ENCODE peak calls at places on chromosomes 1 and 21, in four cellular contexts. X is HepG2, V is HCT116, L is K562. R is an unnamed sample.

GRCh38 chr1:153951801-153952200 is 5.3 kb upstream of the DENND4B start:
- DNase-seq in X (no peak), V (no peak), L (no peak), R (no peak)

GRCh38 chr1:210325026-210325670 is 3.6 kb upstream of the HHAT start:
- DNase-seq in X (no peak), V (no peak), L (no peak), R (no peak)

GRCh38 chr1:57013522-57013921 is 47.7 kb upstream of the C8B start:
- DNase-seq in X (no peak), V (no peak), L (no peak), R (no peak)

GRCh38 chr1:234613128-234613875 is 3.3 kb upstream of the IRF2BP2 start:
- DNase-seq in X (peak), V (no peak), L (no peak), R (no peak)

GRCh38 chr21:35206141-35207125 is 157.3 kb upstream of the RUNX1 start:
- DNase-seq in X (no peak), V (no peak), L (peak), R (no peak)

GRCh38 chr1:60819302-60819701 is 263.1 kb upstream of the NFIA start:
- DNase-seq in X (no peak), V (no peak), L (no peak), R (no peak)

GRCh38 chr1:97050501-97050900 is 328.9 kb downstream of the PTBP2 start:
- DNase-seq in X (no peak), V (peak), L (no peak), R (no peak)

GRCh38 chr1:196377811-196378210 is 230.4 kb downstream of the KCNT2 start:
- DNase-seq in X (no peak), V (no peak), L (no peak), R (no peak)

GRCh38 chr1:230266456-230266855 is 159.7 kb downstream of the PGBD5 start:
- DNase-seq in X (no peak), V (no peak), L (no peak), R (no peak)

GRCh38 chr1:1748686-1749321 is 24.6 kb upstream of the CDK11A start:
- DNase-seq in X (peak), V (no peak), L (peak), R (no peak)

GRCh38 chr1:223133824-223134435 is 9.1 kb downstream of the TLR5 start:
- DNase-seq in X (peak), V (peak), L (peak), R (no peak)

GRCh38 chr1:93199150-93199549 is 18.6 kb downstream of the CCDC18 start:
- DNase-seq in X (no peak), V (no peak), L (no peak), R (no peak)

GRCh38 chr1:66553846-66554245 is 19.9 kb downstream of the SGIP1 start:
- DNase-seq in X (no peak), V (no peak), L (no peak), R (no peak)

GRCh38 chr1:157073944-157074685 is 25.5 kb downstream of the ETV3L start:
- DNase-seq in X (peak), V (peak), L (peak), R (no peak)

GRCh38 chr1:193952778-193953374 is 766.5 kb upstream of the B3GALT2 start:
- DNase-seq in X (no peak), V (no peak), L (no peak), R (no peak)

GRCh38 chr1:45723248-45723930 is 27.1 kb downstream of the IPP start:
- DNase-seq in X (no peak), V (no peak), L (peak), R (no peak)

GRCh38 chr1:44828841-44829440 is 14.1 kb downstream of the PTCH2 start:
- DNase-seq in X (no peak), V (no peak), L (no peak), R (no peak)

GRCh38 chr1:12674358-12674757 is 30.5 kb downstream of the AADACL4 start:
- DNase-seq in X (no peak), V (no peak), L (no peak), R (no peak)

GRCh38 chr1:103106426-103107321 is 1.6 kb downstream of the COL11A1 start:
- DNase-seq in X (peak), V (peak), L (no peak), R (peak)

GRCh38 chr1:38992450-38993111 is 1.5 kb downstream of the AKIRIN1 start:
- DNase-seq in X (peak), V (no peak), L (no peak), R (no peak)

GRCh38 chr1:23657659-23658275 is 33.8 kb upstream of the RPL11 start:
- DNase-seq in X (peak), V (peak), L (peak), R (no peak)

GRCh38 chr1:156062189-156062588 is 1.2 kb downstream of the RAB25 start:
- DNase-seq in X (no peak), V (no peak), L (no peak), R (no peak)

GRCh38 chr21:35198004-35198403 is 148.9 kb upstream of the RUNX1 start:
- DNase-seq in X (no peak), V (peak), L (no peak), R (peak)

GRCh38 chr1:220785166-220786056 is 1.3 kb upstream of the MTARC1 start:
- DNase-seq in X (no peak), V (no peak), L (no peak), R (no peak)

GRCh38 chr1:202126426-202126825 is 3.7 kb downstream of the GPR37L1 start:
- DNase-seq in X (no peak), V (no peak), L (no peak), R (no peak)

GRCh38 chr1:205144751-205145150 is 23.0 kb upstream of the RBBP5 start:
- DNase-seq in X (peak), V (no peak), L (no peak), R (no peak)

GRCh38 chr1:7447093-7447492 is 324.0 kb upstream of the VAMP3 start:
- DNase-seq in X (no peak), V (no peak), L (no peak), R (no peak)

GRCh38 chr1:223487514-223488259 is 94.5 kb downstream of the CCDC185 start:
- DNase-seq in X (no peak), V (no peak), L (no peak), R (no peak)

GRCh38 chr1:181135815-181136737 is 47.6 kb downstream of the IER5 start:
- DNase-seq in X (no peak), V (no peak), L (no peak), R (peak)

GRCh38 chr1:65372557-65372956 is 47.9 kb upstream of the LEPR start:
- DNase-seq in X (no peak), V (no peak), L (peak), R (no peak)

GRCh38 chr1:233394860-233395717 is 67.6 kb downstream of the MAP3K21 start:
- DNase-seq in X (peak), V (peak), L (peak), R (peak)

GRCh38 chr1:16249838-16250241 is 12.9 kb upstream of the CPLANE2 start:
- DNase-seq in X (peak), V (no peak), L (no peak), R (no peak)
- TF ChIP-seq POLR2AphosphoS5 in X (no peak), V (no peak), L (no peak), R (no peak)

GRCh38 chr1:52904590-52905375 is 16.8 kb downstream of the ECHDC2 start:
- DNase-seq in X (no peak), V (peak), L (peak), R (no peak)
- TF ChIP-seq TCF7L2 in X (no peak), V (no peak), L (no peak), R (no peak)

GRCh38 chr1:54851406-54851805 is 35.6 kb downstream of the DHCR24 start:
- DNase-seq in X (no peak), V (no peak), L (no peak), R (no peak)
- H3K27ac ChIP-seq in X (no peak), V (no peak), L (no peak), R (no peak)

GRCh38 chr1:27542463-27543273 is 52.7 kb upstream of the WASF2 start:
- DNase-seq in X (peak), V (peak), L (peak), R (peak)

GRCh38 chr1:27547220-27548116 is 56.5 kb downstream of the AHDC1 start:
- DNase-seq in X (no peak), V (no peak), L (peak), R (no peak)

GRCh38 chr1:27548136-27548853 is 55.6 kb downstream of the AHDC1 start:
- DNase-seq in X (no peak), V (no peak), L (no peak), R (no peak)

GRCh38 chr1:27545876-27546275 is 55.9 kb upstream of the WASF2 start:
- DNase-seq in X (no peak), V (no peak), L (no peak), R (no peak)

DNA sequence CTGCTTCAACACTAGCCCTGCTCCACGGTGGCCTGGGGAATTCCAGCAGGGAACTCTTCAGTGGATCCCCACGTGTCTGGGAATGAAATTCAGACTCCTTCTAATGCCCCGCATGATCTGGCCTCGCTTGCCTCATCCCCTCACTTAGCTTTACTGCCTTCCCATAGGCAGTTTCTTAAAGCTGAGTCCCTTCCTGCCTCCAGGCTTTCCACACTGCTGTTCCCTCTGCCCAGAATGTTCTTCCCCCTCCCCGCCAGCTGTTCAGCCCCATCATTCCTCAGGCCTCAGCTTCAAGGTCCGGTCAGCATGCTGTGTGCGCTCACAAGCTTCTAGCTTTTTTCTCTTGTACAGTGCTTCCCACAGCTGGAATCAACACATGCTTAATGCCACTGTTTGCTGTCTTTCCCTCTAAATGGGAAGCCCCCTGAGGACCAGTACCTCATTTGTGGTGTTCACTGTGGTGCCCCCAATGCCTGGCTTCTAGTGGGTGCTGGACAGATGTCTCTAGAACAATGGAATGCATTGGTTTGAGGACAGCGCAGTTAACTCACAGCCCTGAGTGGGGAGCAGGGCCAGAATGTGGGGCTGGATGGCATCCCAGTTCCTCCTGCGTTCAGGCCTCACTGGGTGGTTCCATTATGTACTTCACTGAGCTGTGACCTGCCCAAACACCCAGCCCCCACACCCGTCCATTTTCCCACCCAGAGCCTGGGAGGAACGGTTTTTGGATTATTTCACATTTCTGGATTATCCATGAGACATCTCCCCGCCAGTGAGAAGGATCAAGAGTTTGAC is 55.0 kb upstream of the WASF2 start:
- DNase-seq in X (no peak), V (no peak), L (no peak), R (no peak)
- TF ChIP-seq POLR2AphosphoS5 in X (no peak), V (no peak), L (no peak), R (no peak)

DNA sequence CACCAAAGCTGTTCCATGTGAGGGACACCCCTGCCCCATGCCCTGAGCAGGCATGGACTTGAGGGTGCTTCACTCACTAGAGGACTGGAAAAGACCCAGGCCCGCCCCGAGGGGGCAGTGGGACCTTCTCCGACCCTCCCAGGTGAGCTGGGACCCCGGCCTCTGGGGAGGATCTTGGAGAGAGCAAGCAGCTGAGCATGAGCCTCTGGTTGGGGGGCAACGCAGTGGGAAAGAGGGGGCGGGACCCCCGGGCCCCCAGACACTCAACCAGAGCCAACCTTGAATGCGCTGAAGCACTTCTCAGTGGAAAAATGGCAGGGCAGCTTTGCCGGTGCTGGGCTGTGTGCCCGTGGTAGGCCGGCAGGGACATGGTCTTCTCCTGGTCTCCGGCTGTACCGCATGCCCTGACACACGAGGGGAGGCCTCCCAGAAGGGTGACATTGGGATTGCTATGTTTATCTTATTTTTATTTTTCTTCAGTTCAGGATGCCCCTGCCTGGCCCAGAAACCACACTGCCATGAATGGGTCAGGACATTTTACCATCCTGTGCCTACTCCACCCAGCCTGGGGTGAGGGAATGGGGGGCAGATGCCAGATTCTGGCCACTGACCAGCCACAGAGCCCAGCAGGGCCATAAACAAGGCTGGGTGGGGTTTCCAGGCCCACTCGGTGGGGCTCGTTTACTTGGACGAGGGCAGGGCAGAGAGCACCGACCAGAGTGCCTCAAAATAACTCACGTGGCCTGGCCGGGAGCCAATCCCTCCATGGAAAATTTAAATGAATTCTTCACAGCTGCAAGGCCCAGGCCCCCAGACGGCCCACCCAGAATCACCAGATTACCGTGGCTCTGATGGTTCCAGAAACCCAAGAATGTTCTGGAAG is 17.2 kb upstream of the LAPTM5 start:
- DNase-seq in X (no peak), V (no peak), L (no peak), R (no peak)
- TF ChIP-seq TCF7L2 in X (no peak), V (no peak), L (no peak), R (no peak)

GRCh38 chr21:37407719-37408455 is 41.3 kb downstream of the DYRK1A start:
- DNase-seq in X (no peak), V (no peak), L (no peak), R (no peak)
- H3K27ac ChIP-seq in X (no peak), V (no peak), L (peak), R (no peak)

GRCh38 chr21:40074198-40074597 is 207.0 kb downstream of the PCP4 start:
- DNase-seq in X (no peak), V (no peak), L (no peak), R (no peak)
- TF ChIP-seq POLR2AphosphoS5 in X (no peak), V (no peak), L (no peak), R (no peak)

GRCh38 chr21:38679531-38679930 is 126.2 kb upstream of the ETS2 start:
- DNase-seq in X (no peak), V (no peak), L (no peak), R (peak)
- TF ChIP-seq TCF7L2 in X (no peak), V (no peak), L (no peak), R (no peak)

GRCh38 chr21:41490330-41490729 is 17.6 kb downstream of the TMPRSS2 start:
- DNase-seq in X (no peak), V (no peak), L (no peak), R (no peak)

GRCh38 chr21:41487082-41487481 is 20.9 kb downstream of the TMPRSS2 start:
- DNase-seq in X (no peak), V (no peak), L (no peak), R (no peak)

GRCh38 chr21:41489329-41489728 is 18.6 kb downstream of the TMPRSS2 start:
- DNase-seq in X (no peak), V (no peak), L (no peak), R (no peak)

GRCh38 chr21:41491412-41491811 is 16.5 kb downstream of the TMPRSS2 start:
- DNase-seq in X (no peak), V (no peak), L (no peak), R (no peak)

GRCh38 chr21:41488080-41488479 is 19.9 kb downstream of the TMPRSS2 start:
- DNase-seq in X (no peak), V (no peak), L (no peak), R (no peak)
- H3K27ac ChIP-seq in X (no peak), V (no peak), L (no peak), R (no peak)

R was measured in Panc1.